ENCODE peak calls at places on chromosomes 6 and 20, in seven cellular contexts. X is CMK, F is T-cell, Y is mesendoderm, L is A172, M is aorta, Q is HepG2. R is an unnamed sample.
A peak's percentile ranks its signal among the peaks of the same experiment; 100 is the strongest.

GRCh38 chr6:159788757-159789376 is 535 bp downstream of the TCP1 start:
- DNase-seq in X (no peak), F (peak; percentile 3), M (peak; percentile 61), Q (peak; percentile 47), Y (peak; percentile 50), L (peak; percentile 22), R (no peak)

GRCh38 chr6:151434369-151434768 is 17.6 kb downstream of the RMND1 start:
- DNase-seq in Q (no peak), Y (no peak), F (no peak), M (no peak), L (no peak), X (no peak), R (no peak)

GRCh38 chr6:55669133-55669532 is 90.1 kb upstream of the HMGCLL1 start:
- DNase-seq in Q (no peak), Y (no peak), L (no peak), X (no peak), M (no peak), F (no peak), R (no peak)

GRCh38 chr20:43119720-43120119 is 70.0 kb downstream of the PTPRT start:
- DNase-seq in Y (no peak), X (no peak), M (no peak), L (no peak), Q (no peak), F (no peak), R (no peak)

GRCh38 chr6:83198486-83199172 is 5.5 kb downstream of the RWDD2A start:
- DNase-seq in M (no peak), Q (no peak), Y (no peak), F (no peak), L (peak; percentile 31), X (no peak), R (no peak)

GRCh38 chr6:36607782-36608386 is 13.7 kb downstream of the SRSF3 start:
- DNase-seq in X (no peak), Y (no peak), M (peak; percentile 8), Q (no peak), F (no peak), L (no peak), R (no peak)

GRCh38 chr6:32852018-32852843 is 1.3 kb downstream of the TAP1 start:
- DNase-seq in F (no peak), Q (no peak), L (peak; percentile 21), Y (no peak), M (peak; percentile 68), X (no peak), R (no peak)

GRCh38 chr6:132715204-132715603 is 1.3 kb upstream of the VNN1 start:
- DNase-seq in Q (peak; percentile 65), F (no peak), X (no peak), L (peak; percentile 45), M (peak; percentile 59), Y (peak; percentile 94), R (no peak)

GRCh38 chr6:14243617-14244016 is 126.0 kb downstream of the CD83 start:
- DNase-seq in L (no peak), Y (peak; percentile 93), F (no peak), X (no peak), Q (no peak), M (no peak), R (no peak)

GRCh38 chr20:10474606-10475184 is 39.6 kb downstream of the SLX4IP start:
- DNase-seq in Q (no peak), M (peak; percentile 65), X (no peak), Y (no peak), L (no peak), F (no peak), R (no peak)

GRCh38 chr20:52379723-52380336 is 188.3 kb upstream of the ZFP64 start:
- DNase-seq in L (peak; percentile 16), X (no peak), F (peak; percentile 47), M (peak; percentile 42), Y (peak; percentile 42), Q (peak; percentile 15), R (no peak)

GRCh38 chr20:49340161-49340966 is 62.5 kb upstream of the ZNFX1 start:
- DNase-seq in L (peak; percentile 38), F (no peak), X (no peak), Q (no peak), M (peak; percentile 59), Y (no peak), R (no peak)

GRCh38 chr6:11953641-11954040 is 58.5 kb upstream of the HIVEP1 start:
- DNase-seq in F (no peak), X (no peak), Y (no peak), L (no peak), M (no peak), Q (no peak), R (no peak)

GRCh38 chr6:43811101-43812099 is 41.4 kb downstream of the VEGFA start:
- DNase-seq in L (peak; percentile 21), X (no peak), F (no peak), M (no peak), Y (no peak), Q (no peak), R (no peak)

GRCh38 chr6:113120577-113121285 is 736.4 kb upstream of the MARCKS start:
- DNase-seq in Q (no peak), M (peak; percentile 33), Y (peak; percentile 78), F (no peak), X (no peak), L (peak; percentile 97), R (no peak)

GRCh38 chr6:33925869-33926268 is 122.1 kb upstream of the MLN start:
- DNase-seq in L (no peak), Q (no peak), F (no peak), Y (no peak), X (no peak), M (no peak), R (no peak)

R was measured in KG1.